ENCODE peak calls at places on chromosomes 11 and 22, in nine cellular contexts. One of them, this sample, is unnamed.
A peak's percentile ranks its signal among the peaks of the same experiment; 100 is the strongest.

GRCh38 chr11:10205928-10206327 is 88.1 kb downstream of the SBF2 start:
- DNase-seq in spleen: no peak
- DNase-seq in transverse colon: no peak
- DNase-seq in tibial nerve: no peak
- DNase-seq in Peyer's patch: no peak
- DNase-seq in heart left ventricle: no peak
- DNase-seq in breast epithelium: no peak
- DNase-seq in erythroblast: no peak
- DNase-seq in H54: no peak
- DNase-seq in this sample: no peak

GRCh38 chr22:48084749-48085090 is 1322.3 kb downstream of the TBC1D22A start:
- DNase-seq in spleen: no peak
- DNase-seq in transverse colon: no peak
- DNase-seq in tibial nerve: no peak
- DNase-seq in Peyer's patch: no peak
- DNase-seq in heart left ventricle: no peak
- DNase-seq in breast epithelium: no peak
- DNase-seq in erythroblast: no peak
- DNase-seq in H54: no peak
- DNase-seq in this sample: no peak

GRCh38 chr11:76590631-76590950 is 80.0 kb downstream of the LRRC32 start:
- DNase-seq in spleen: no peak
- DNase-seq in transverse colon: no peak
- DNase-seq in tibial nerve: no peak
- DNase-seq in Peyer's patch: no peak
- DNase-seq in heart left ventricle: no peak
- DNase-seq in breast epithelium: no peak
- DNase-seq in erythroblast: no peak
- DNase-seq in H54: no peak
- DNase-seq in this sample: no peak

GRCh38 chr11:69239320-69240040 is 54.5 kb upstream of the MYEOV start:
- DNase-seq in spleen: no peak
- DNase-seq in transverse colon: no peak
- DNase-seq in tibial nerve: no peak
- DNase-seq in Peyer's patch: no peak
- DNase-seq in heart left ventricle: no peak
- DNase-seq in breast epithelium: peak; percentile 17
- DNase-seq in erythroblast: no peak
- DNase-seq in H54: no peak
- DNase-seq in this sample: no peak

GRCh38 chr11:61682093-61682732 is 2.0 kb downstream of the DAGLA start:
- DNase-seq in spleen: no peak
- DNase-seq in transverse colon: peak; percentile 64
- DNase-seq in tibial nerve: no peak
- DNase-seq in Peyer's patch: peak; percentile 76
- DNase-seq in heart left ventricle: peak; percentile 69
- DNase-seq in breast epithelium: no peak
- DNase-seq in erythroblast: no peak
- DNase-seq in H54: no peak
- DNase-seq in this sample: no peak

GRCh38 chr11:73907191-73907590 is 30.4 kb downstream of the PAAF1 start:
- DNase-seq in spleen: no peak
- DNase-seq in transverse colon: no peak
- DNase-seq in tibial nerve: no peak
- DNase-seq in Peyer's patch: no peak
- DNase-seq in heart left ventricle: peak; percentile 9
- DNase-seq in breast epithelium: no peak
- DNase-seq in erythroblast: peak; percentile 54
- DNase-seq in H54: peak; percentile 92
- DNase-seq in this sample: no peak

GRCh38 chr11:68372114-68372513 is 59.7 kb downstream of the LRP5 start:
- DNase-seq in spleen: no peak
- DNase-seq in transverse colon: no peak
- DNase-seq in tibial nerve: no peak
- DNase-seq in Peyer's patch: no peak
- DNase-seq in heart left ventricle: no peak
- DNase-seq in breast epithelium: no peak
- DNase-seq in erythroblast: peak; percentile 18
- DNase-seq in H54: no peak
- DNase-seq in this sample: no peak

GRCh38 chr22:19079691-19080090 is 42.5 kb downstream of the DGCR2 start:
- DNase-seq in spleen: peak; percentile 35
- DNase-seq in transverse colon: no peak
- DNase-seq in tibial nerve: no peak
- DNase-seq in Peyer's patch: no peak
- DNase-seq in heart left ventricle: no peak
- DNase-seq in breast epithelium: no peak
- DNase-seq in erythroblast: no peak
- DNase-seq in H54: no peak
- DNase-seq in this sample: no peak

GRCh38 chr22:49514656-49515055 is 313.0 kb downstream of the BRD1 start:
- DNase-seq in spleen: peak; percentile 36
- DNase-seq in transverse colon: no peak
- DNase-seq in tibial nerve: no peak
- DNase-seq in Peyer's patch: no peak
- DNase-seq in heart left ventricle: no peak
- DNase-seq in breast epithelium: peak; percentile 22
- DNase-seq in erythroblast: no peak
- DNase-seq in H54: no peak
- DNase-seq in this sample: no peak

GRCh38 chr11:13561860-13562259 is 66.1 kb upstream of the PTH start:
- DNase-seq in spleen: no peak
- DNase-seq in transverse colon: no peak
- DNase-seq in tibial nerve: no peak
- DNase-seq in Peyer's patch: no peak
- DNase-seq in heart left ventricle: no peak
- DNase-seq in breast epithelium: no peak
- DNase-seq in erythroblast: no peak
- DNase-seq in H54: no peak
- DNase-seq in this sample: no peak

GRCh38 chr11:115959098-115959497 is 454.9 kb upstream of the CADM1 start:
- DNase-seq in spleen: no peak
- DNase-seq in transverse colon: no peak
- DNase-seq in tibial nerve: no peak
- DNase-seq in Peyer's patch: no peak
- DNase-seq in heart left ventricle: no peak
- DNase-seq in breast epithelium: no peak
- DNase-seq in erythroblast: no peak
- DNase-seq in H54: no peak
- DNase-seq in this sample: no peak

GRCh38 chr11:119206512-119207299 is 567 bp downstream of the CBL start:
- DNase-seq in spleen: peak; percentile 93
- DNase-seq in transverse colon: peak; percentile 55
- DNase-seq in tibial nerve: no peak
- DNase-seq in Peyer's patch: no peak
- DNase-seq in heart left ventricle: peak; percentile 72
- DNase-seq in breast epithelium: peak; percentile 53
- DNase-seq in erythroblast: peak; percentile 33
- DNase-seq in H54: peak; percentile 28
- DNase-seq in this sample: peak; percentile 83

GRCh38 chr11:67408437-67409200 is 4.7 kb downstream of the TBC1D10C start:
- DNase-seq in spleen: peak; percentile 79
- DNase-seq in transverse colon: no peak
- DNase-seq in tibial nerve: no peak
- DNase-seq in Peyer's patch: peak; percentile 46
- DNase-seq in heart left ventricle: no peak
- DNase-seq in breast epithelium: no peak
- DNase-seq in erythroblast: no peak
- DNase-seq in H54: no peak
- DNase-seq in this sample: no peak

GRCh38 chr11:126999366-126999765 is 1.2 kb downstream of the KIRREL3 start:
- DNase-seq in spleen: no peak
- DNase-seq in transverse colon: no peak
- DNase-seq in tibial nerve: no peak
- DNase-seq in Peyer's patch: no peak
- DNase-seq in heart left ventricle: no peak
- DNase-seq in breast epithelium: no peak
- DNase-seq in erythroblast: no peak
- DNase-seq in H54: no peak
- DNase-seq in this sample: no peak

GRCh38 chr11:127000991-127001390 is 421 bp upstream of the KIRREL3 start:
- DNase-seq in spleen: no peak
- DNase-seq in transverse colon: no peak
- DNase-seq in tibial nerve: no peak
- DNase-seq in Peyer's patch: no peak
- DNase-seq in heart left ventricle: no peak
- DNase-seq in breast epithelium: no peak
- DNase-seq in erythroblast: no peak
- DNase-seq in H54: no peak
- DNase-seq in this sample: no peak

GRCh38 chr11:126997641-126998040 is 2.9 kb downstream of the KIRREL3 start:
- DNase-seq in spleen: no peak
- DNase-seq in transverse colon: no peak
- DNase-seq in tibial nerve: no peak
- DNase-seq in Peyer's patch: no peak
- DNase-seq in heart left ventricle: no peak
- DNase-seq in breast epithelium: no peak
- DNase-seq in erythroblast: no peak
- DNase-seq in H54: no peak
- DNase-seq in this sample: no peak

GRCh38 chr11:127002669-127003259 is 2.2 kb upstream of the KIRREL3 start:
- DNase-seq in spleen: no peak
- DNase-seq in transverse colon: no peak
- DNase-seq in tibial nerve: no peak
- DNase-seq in Peyer's patch: no peak
- DNase-seq in heart left ventricle: no peak
- DNase-seq in breast epithelium: no peak
- DNase-seq in erythroblast: no peak
- DNase-seq in H54: no peak
- DNase-seq in this sample: no peak

DNA sequence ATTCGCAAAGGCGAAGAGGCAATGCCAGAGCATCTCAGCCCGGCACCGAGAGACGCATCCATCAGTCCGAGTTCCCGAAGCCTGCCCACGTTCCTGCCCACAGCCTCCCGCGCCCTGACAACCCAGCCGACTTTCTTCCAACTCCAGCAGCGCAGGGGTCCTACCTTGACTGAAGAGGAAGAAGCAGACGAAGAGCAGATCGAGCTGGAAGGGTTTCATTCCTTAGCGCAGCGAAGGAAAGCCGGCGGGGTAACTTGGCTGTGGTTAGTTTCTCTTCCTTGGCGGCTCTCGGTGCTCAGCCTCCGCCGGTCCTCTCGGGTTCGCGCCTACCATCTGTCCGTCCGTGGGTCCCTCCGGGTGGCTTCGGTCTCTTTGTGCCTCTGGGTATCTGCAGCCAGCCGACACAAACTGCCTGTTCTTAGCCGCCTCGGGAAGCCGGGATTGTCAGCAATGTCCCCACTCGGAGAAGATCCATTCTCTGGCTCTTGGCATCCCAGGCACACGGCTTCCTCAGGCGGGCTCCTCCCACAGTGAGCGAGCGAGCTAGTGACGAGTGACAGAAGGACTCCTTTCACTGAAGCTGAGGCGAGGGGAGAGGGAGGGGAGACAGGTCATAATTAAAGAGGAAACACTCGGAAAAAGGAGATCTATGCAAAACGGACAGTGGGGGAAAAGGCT is at the start of gene KIRREL3:
- DNase-seq in spleen: no peak
- DNase-seq in transverse colon: no peak
- DNase-seq in tibial nerve: no peak
- DNase-seq in Peyer's patch: no peak
- DNase-seq in heart left ventricle: no peak
- DNase-seq in breast epithelium: no peak
- DNase-seq in erythroblast: no peak
- DNase-seq in H54: no peak
- DNase-seq in this sample: no peak
- TF ChIP-seq POLR2A in spleen: no peak
- TF ChIP-seq POLR2A in transverse colon: no peak
- TF ChIP-seq POLR2A in tibial nerve: no peak
- TF ChIP-seq POLR2A in Peyer's patch: no peak
- TF ChIP-seq POLR2A in heart left ventricle: no peak
- TF ChIP-seq POLR2A in breast epithelium: no peak
- TF ChIP-seq POLR2A in erythroblast: no peak
- TF ChIP-seq POLR2A in H54: peak; percentile 6
- TF ChIP-seq POLR2A in this sample: no peak

GRCh38 chr11:44955019-44955738 is 4.5 kb upstream of the TP53I11 start:
- DNase-seq in spleen: no peak
- DNase-seq in transverse colon: peak; percentile 66
- DNase-seq in tibial nerve: no peak
- DNase-seq in Peyer's patch: peak; percentile 77
- DNase-seq in heart left ventricle: peak; percentile 69
- DNase-seq in breast epithelium: no peak
- DNase-seq in erythroblast: no peak
- DNase-seq in H54: peak; percentile 64
- DNase-seq in this sample: peak; percentile 86
- TF ChIP-seq POLR2A in spleen: no peak
- TF ChIP-seq POLR2A in transverse colon: no peak
- TF ChIP-seq POLR2A in tibial nerve: no peak
- TF ChIP-seq POLR2A in Peyer's patch: no peak
- TF ChIP-seq POLR2A in heart left ventricle: no peak
- TF ChIP-seq POLR2A in breast epithelium: no peak
- TF ChIP-seq POLR2A in erythroblast: no peak
- TF ChIP-seq POLR2A in H54: no peak
- TF ChIP-seq POLR2A in this sample: no peak

GRCh38 chr22:35627267-35628041 is 10.3 kb upstream of the MB start:
- DNase-seq in spleen: no peak
- DNase-seq in transverse colon: peak; percentile 90
- DNase-seq in tibial nerve: peak; percentile 84
- DNase-seq in Peyer's patch: peak; percentile 91
- DNase-seq in heart left ventricle: peak; percentile 83
- DNase-seq in breast epithelium: peak; percentile 86
- DNase-seq in erythroblast: peak; percentile 18
- DNase-seq in H54: peak; percentile 57
- DNase-seq in this sample: peak; percentile 84
- TF ChIP-seq POLR2A in spleen: no peak
- TF ChIP-seq POLR2A in transverse colon: peak; percentile 80
- TF ChIP-seq POLR2A in tibial nerve: no peak
- TF ChIP-seq POLR2A in Peyer's patch: peak; percentile 52
- TF ChIP-seq POLR2A in heart left ventricle: no peak
- TF ChIP-seq POLR2A in breast epithelium: peak; percentile 18
- TF ChIP-seq POLR2A in erythroblast: no peak
- TF ChIP-seq POLR2A in H54: peak; percentile 34
- TF ChIP-seq POLR2A in this sample: no peak

GRCh38 chr11:122100222-122101080 is 15.6 kb downstream of the BLID start:
- DNase-seq in spleen: no peak
- DNase-seq in transverse colon: peak; percentile 15
- DNase-seq in tibial nerve: peak; percentile 48
- DNase-seq in Peyer's patch: no peak
- DNase-seq in heart left ventricle: peak; percentile 51
- DNase-seq in breast epithelium: no peak
- DNase-seq in erythroblast: no peak
- DNase-seq in H54: no peak
- DNase-seq in this sample: peak; percentile 77
- TF ChIP-seq POLR2A in spleen: no peak
- TF ChIP-seq POLR2A in transverse colon: no peak
- TF ChIP-seq POLR2A in tibial nerve: no peak
- TF ChIP-seq POLR2A in Peyer's patch: no peak
- TF ChIP-seq POLR2A in heart left ventricle: no peak
- TF ChIP-seq POLR2A in breast epithelium: no peak
- TF ChIP-seq POLR2A in erythroblast: no peak
- TF ChIP-seq POLR2A in H54: no peak
- TF ChIP-seq POLR2A in this sample: peak; percentile 49

This sample was measured in suprapubic skin.